ENCODE peak calls at places on chromosome 11, in ten cellular contexts. A is cardiac muscle cell; O is heart right ventricle; T is CD4-positive, CD25-positive, alpha-beta regulatory T cell; L is brain microvascular endothelial cell; J is breast epithelium; R is bronchial epithelial cell; S is stomach; H is left ventricle myocardium inferior; B is GM23248. X is an unnamed sample.

GRCh38 chr11:2673871-2674471 is 25.8 kb downstream of the KCNQ1OT1 start:
- DNase-seq in A (no peak), O (no peak), T (no peak), L (no peak), J (peak; percentile 23), R (no peak), S (peak; percentile 24), H (no peak), B (no peak), X (no peak)

GRCh38 chr11:61332823-61333637 is at the start of the genes DDB1 and TKFC:
- DNase-seq in A (peak; percentile 97), O (peak; percentile 97), T (peak; percentile 98), L (peak; percentile 86), J (peak; percentile 91), R (peak; percentile 79), S (peak; percentile 97), H (peak; percentile 96), B (peak; percentile 95), X (peak; percentile 96)

GRCh38 chr11:129974237-129974636 is 28.4 kb downstream of the PRDM10 start:
- DNase-seq in A (no peak), O (no peak), T (no peak), L (no peak), J (no peak), R (no peak), S (no peak), H (no peak), B (peak; percentile 25), X (no peak)

GRCh38 chr11:13120691-13121090 is 111.6 kb downstream of the RASSF10 start:
- DNase-seq in A (no peak), O (no peak), T (no peak), L (peak; percentile 15), J (no peak), R (peak; percentile 98), S (no peak), H (no peak), B (peak; percentile 80), X (no peak)

GRCh38 chr11:116738975-116739374 is 33.8 kb downstream of the BUD13 start:
- DNase-seq in A (no peak), O (no peak), T (no peak), L (no peak), J (no peak), R (no peak), S (no peak), H (no peak), B (no peak), X (no peak)

GRCh38 chr11:79466411-79466810 is 25.6 kb upstream of the TENM4 start:
- DNase-seq in A (no peak), O (no peak), T (no peak), L (peak; percentile 61), J (no peak), R (peak; percentile 56), S (no peak), H (no peak), B (peak; percentile 59), X (no peak)

GRCh38 chr11:33703234-33703633 is 2.6 kb upstream of the C11orf91 start:
- DNase-seq in A (no peak), O (no peak), T (no peak), L (no peak), J (no peak), R (no peak), S (no peak), H (no peak), B (no peak), X (peak; percentile 60)

GRCh38 chr11:3193373-3194015 is 25.1 kb downstream of the MRGPRG start:
- DNase-seq in A (no peak), O (no peak), T (no peak), L (no peak), J (no peak), R (no peak), S (peak; percentile 22), H (no peak), B (no peak), X (no peak)

GRCh38 chr11:125494987-125495725 is 909 bp downstream of the FEZ1 start:
- DNase-seq in A (peak; percentile 59), O (peak; percentile 37), T (no peak), L (no peak), J (no peak), R (peak; percentile 69), S (no peak), H (peak; percentile 37), B (peak; percentile 69), X (peak; percentile 23)

GRCh38 chr11:128691802-128692749 is 1.8 kb upstream of the FLI1 start:
- DNase-seq in A (no peak), O (peak; percentile 17), T (no peak), L (no peak), J (no peak), R (no peak), S (no peak), H (no peak), B (peak; percentile 32), X (no peak)

DNA sequence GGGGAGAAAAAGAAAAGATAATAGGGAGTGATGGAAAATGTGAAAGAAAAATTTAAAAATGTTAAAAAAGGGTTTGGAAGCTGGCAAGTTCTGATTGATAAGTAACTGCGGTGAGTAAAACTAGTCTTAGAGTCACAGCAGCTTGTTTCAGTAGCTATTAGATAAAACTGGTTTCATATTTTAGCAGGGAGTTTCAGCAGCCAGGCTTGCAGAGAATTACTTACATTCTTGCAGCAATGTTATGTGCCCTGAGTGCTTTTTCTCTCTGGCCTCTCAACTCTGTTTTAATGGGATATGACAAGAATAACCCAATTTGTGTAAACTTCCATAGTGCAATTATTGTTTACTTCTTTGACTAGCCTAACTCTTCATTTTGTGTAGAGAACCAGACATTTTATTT is 33.6 kb downstream of the PPME1 start:
- DNase-seq in A (no peak), O (no peak), T (no peak), L (no peak), J (no peak), R (no peak), S (no peak), H (no peak), B (no peak), X (no peak)
- H3K36me3 ChIP-seq in A (peaks cover 41% of the 10 kb centered on the region), O (peaks cover 60% of the 10 kb centered on the region), T (peaks cover 8% of the 10 kb centered on the region), L (peaks cover 5% of the 10 kb centered on the region), J (no peaks in the 10 kb centered on the region), R (peaks cover 9% of the 10 kb centered on the region), S (no peaks in the 10 kb centered on the region), H (peaks cover 39% of the 10 kb centered on the region), B (peaks cover 35% of the 10 kb centered on the region), X (no peaks in the 10 kb centered on the region)

GRCh38 chr11:41383768-41384167 is 75.7 kb downstream of the LRRC4C start:
- DNase-seq in A (no peak), O (no peak), T (no peak), L (no peak), J (no peak), R (no peak), S (no peak), H (no peak), B (no peak), X (no peak)

GRCh38 chr11:41379084-41379483 is 80.4 kb downstream of the LRRC4C start:
- DNase-seq in A (no peak), O (no peak), T (no peak), L (no peak), J (no peak), R (no peak), S (no peak), H (no peak), B (no peak), X (no peak)

GRCh38 chr11:41377709-41378394 is 81.6 kb downstream of the LRRC4C start:
- DNase-seq in A (no peak), O (no peak), T (no peak), L (no peak), J (no peak), R (no peak), S (no peak), H (no peak), B (no peak), X (no peak)

GRCh38 chr11:41382927-41383326 is 76.5 kb downstream of the LRRC4C start:
- DNase-seq in A (no peak), O (no peak), T (no peak), L (peak; percentile 18), J (no peak), R (peak; percentile 17), S (no peak), H (no peak), B (no peak), X (no peak)
- H3K36me3 ChIP-seq in A (no peaks in the 10 kb centered on the region), O (no peaks in the 10 kb centered on the region), T (no peaks in the 10 kb centered on the region), L (no peaks in the 10 kb centered on the region), J (no peaks in the 10 kb centered on the region), R (no peaks in the 10 kb centered on the region), S (no peaks in the 10 kb centered on the region), H (no peaks in the 10 kb centered on the region), B (no peaks in the 10 kb centered on the region), X (no peaks in the 10 kb centered on the region)

GRCh38 chr11:68773521-68774187 is 22.3 kb upstream of the TESMIN start:
- DNase-seq in A (no peak), O (no peak), T (no peak), L (peak; percentile 25), J (no peak), R (no peak), S (no peak), H (no peak), B (no peak), X (no peak)

GRCh38 chr11:68775951-68776388 is 24.6 kb upstream of the TESMIN start:
- DNase-seq in A (no peak), O (no peak), T (no peak), L (no peak), J (no peak), R (no peak), S (no peak), H (no peak), B (no peak), X (no peak)

GRCh38 chr11:68778205-68778604 is 26.9 kb upstream of the TESMIN start:
- DNase-seq in A (no peak), O (peak; percentile 21), T (no peak), L (no peak), J (no peak), R (no peak), S (no peak), H (no peak), B (no peak), X (no peak)

GRCh38 chr11:68774188-68774585 is 22.9 kb upstream of the TESMIN start:
- DNase-seq in A (no peak), O (no peak), T (no peak), L (no peak), J (no peak), R (no peak), S (no peak), H (no peak), B (no peak), X (no peak)

GRCh38 chr11:68776442-68777235 is 25.3 kb upstream of the TESMIN start:
- DNase-seq in A (no peak), O (no peak), T (no peak), L (no peak), J (no peak), R (no peak), S (no peak), H (no peak), B (no peak), X (no peak)
- H3K36me3 ChIP-seq in A (no peaks in the 10 kb centered on the region), O (peaks cover 98% of the 10 kb centered on the region), T (peaks cover 50% of the 10 kb centered on the region), L (no peaks in the 10 kb centered on the region), J (no peaks in the 10 kb centered on the region), R (peaks cover 1% of the 10 kb centered on the region), S (peaks cover 89% of the 10 kb centered on the region), H (peaks cover 100% of the 10 kb centered on the region), B (peaks cover 47% of the 10 kb centered on the region), X (peaks cover 48% of the 10 kb centered on the region)

GRCh38 chr11:35155677-35156076 is 16.7 kb downstream of the CD44 start:
- DNase-seq in A (no peak), O (no peak), T (no peak), L (no peak), J (no peak), R (no peak), S (no peak), H (no peak), B (no peak), X (no peak)
- H3K36me3 ChIP-seq in A (no peaks in the 10 kb centered on the region), O (no peaks in the 10 kb centered on the region), T (peaks cover 58% of the 10 kb centered on the region), L (no peaks in the 10 kb centered on the region), J (no peaks in the 10 kb centered on the region), R (peaks cover 2% of the 10 kb centered on the region), S (no peaks in the 10 kb centered on the region), H (no peaks in the 10 kb centered on the region), B (peaks cover 52% of the 10 kb centered on the region), X (no peaks in the 10 kb centered on the region)

GRCh38 chr11:95016133-95016532 is 8.9 kb upstream of the KDM4E start:
- DNase-seq in A (no peak), O (no peak), T (no peak), L (no peak), J (no peak), R (no peak), S (no peak), H (no peak), B (no peak), X (no peak)
- H3K36me3 ChIP-seq in A (no peaks in the 10 kb centered on the region), O (no peaks in the 10 kb centered on the region), T (no peaks in the 10 kb centered on the region), L (no peaks in the 10 kb centered on the region), J (no peaks in the 10 kb centered on the region), R (no peaks in the 10 kb centered on the region), S (no peaks in the 10 kb centered on the region), H (no peaks in the 10 kb centered on the region), B (no peaks in the 10 kb centered on the region), X (no peaks in the 10 kb centered on the region)